ENCODE peak calls at places on chromosomes 2 and 18, in eight cellular contexts. One of them, this sample, is unnamed.

GRCh38 chr18:58363767-58364540 is 264.9 kb downstream of the ALPK2 start:
- DNase-seq in A549: no peak
- DNase-seq in Panc1: no peak
- DNase-seq in SK-N-SH: no peak
- DNase-seq in K562: no peak
- DNase-seq in GM23338: no peak
- DNase-seq in GM12878: no peak
- DNase-seq in HepG2: no peak
- DNase-seq in this sample: no peak

GRCh38 chr2:38496927-38497669 is 105.6 kb downstream of the HNRNPLL start:
- DNase-seq in GM12878: no peak
- DNase-seq in A549: no peak
- DNase-seq in GM23338: no peak
- DNase-seq in HepG2: peak; percentile 97
- DNase-seq in Panc1: no peak
- DNase-seq in SK-N-SH: no peak
- DNase-seq in K562: no peak
- DNase-seq in this sample: no peak

GRCh38 chr2:42116195-42117181 is 52.7 kb upstream of the EML4 start:
- DNase-seq in HepG2: peak; percentile 95
- DNase-seq in GM23338: no peak
- DNase-seq in SK-N-SH: no peak
- DNase-seq in Panc1: no peak
- DNase-seq in A549: no peak
- DNase-seq in K562: no peak
- DNase-seq in GM12878: no peak
- DNase-seq in this sample: no peak

GRCh38 chr2:160097329-160097728 is 34.9 kb upstream of the PLA2R1 start:
- DNase-seq in GM23338: no peak
- DNase-seq in SK-N-SH: no peak
- DNase-seq in GM12878: no peak
- DNase-seq in A549: no peak
- DNase-seq in Panc1: no peak
- DNase-seq in HepG2: no peak
- DNase-seq in K562: no peak
- DNase-seq in this sample: no peak

GRCh38 chr2:118668431-118669424 is 178.7 kb downstream of the EN1 start:
- DNase-seq in HepG2: peak; percentile 13
- DNase-seq in Panc1: peak; percentile 84
- DNase-seq in K562: no peak
- DNase-seq in GM12878: no peak
- DNase-seq in SK-N-SH: no peak
- DNase-seq in GM23338: no peak
- DNase-seq in A549: peak; percentile 72
- DNase-seq in this sample: peak; percentile 16

GRCh38 chr2:232890896-232891601 is 21.0 kb downstream of the SNORC start:
- DNase-seq in Panc1: no peak
- DNase-seq in K562: peak; percentile 70
- DNase-seq in SK-N-SH: no peak
- DNase-seq in GM23338: peak; percentile 83
- DNase-seq in A549: no peak
- DNase-seq in GM12878: no peak
- DNase-seq in HepG2: no peak
- DNase-seq in this sample: peak; percentile 77

GRCh38 chr18:2656237-2657042 is 914 bp downstream of the SMCHD1 start:
- DNase-seq in K562: peak; percentile 36
- DNase-seq in HepG2: peak; percentile 15
- DNase-seq in A549: peak; percentile 13
- DNase-seq in Panc1: no peak
- DNase-seq in GM23338: peak; percentile 55
- DNase-seq in SK-N-SH: peak; percentile 72
- DNase-seq in GM12878: no peak
- DNase-seq in this sample: no peak

GRCh38 chr2:112480540-112481049 is 1.4 kb upstream of the TTL start:
- DNase-seq in SK-N-SH: peak; percentile 58
- DNase-seq in A549: peak; percentile 53
- DNase-seq in GM23338: peak; percentile 36
- DNase-seq in K562: peak; percentile 39
- DNase-seq in Panc1: no peak
- DNase-seq in HepG2: peak; percentile 24
- DNase-seq in GM12878: no peak
- DNase-seq in this sample: no peak

GRCh38 chr2:163420604-163421003 is 315.2 kb downstream of the FIGN start:
- DNase-seq in K562: no peak
- DNase-seq in HepG2: no peak
- DNase-seq in A549: no peak
- DNase-seq in GM12878: no peak
- DNase-seq in GM23338: no peak
- DNase-seq in SK-N-SH: no peak
- DNase-seq in Panc1: no peak
- DNase-seq in this sample: no peak

GRCh38 chr2:33494155-33494779 is 17.8 kb downstream of the RASGRP3 start:
- DNase-seq in SK-N-SH: no peak
- DNase-seq in GM12878: no peak
- DNase-seq in K562: no peak
- DNase-seq in GM23338: no peak
- DNase-seq in A549: peak; percentile 25
- DNase-seq in Panc1: peak; percentile 73
- DNase-seq in HepG2: no peak
- DNase-seq in this sample: no peak

GRCh38 chr2:191301971-191302370 is 56.8 kb downstream of the MYO1B start:
- DNase-seq in GM12878: no peak
- DNase-seq in GM23338: no peak
- DNase-seq in HepG2: no peak
- DNase-seq in K562: no peak
- DNase-seq in SK-N-SH: no peak
- DNase-seq in Panc1: no peak
- DNase-seq in A549: no peak
- DNase-seq in this sample: no peak

GRCh38 chr2:190334479-190335224 is 8.7 kb upstream of the INPP1 start:
- DNase-seq in SK-N-SH: no peak
- DNase-seq in HepG2: peak; percentile 96
- DNase-seq in K562: peak; percentile 19
- DNase-seq in GM23338: no peak
- DNase-seq in A549: peak; percentile 71
- DNase-seq in GM12878: no peak
- DNase-seq in Panc1: no peak
- DNase-seq in this sample: no peak

GRCh38 chr2:202019689-202020450 is 13.8 kb upstream of the FZD7 start:
- DNase-seq in A549: no peak
- DNase-seq in HepG2: no peak
- DNase-seq in Panc1: no peak
- DNase-seq in SK-N-SH: peak; percentile 50
- DNase-seq in GM12878: no peak
- DNase-seq in GM23338: no peak
- DNase-seq in K562: no peak
- DNase-seq in this sample: no peak

GRCh38 chr2:172735646-172736418 is at the start of gene RAPGEF4:
- DNase-seq in GM23338: peak; percentile 64
- DNase-seq in K562: no peak
- DNase-seq in HepG2: no peak
- DNase-seq in A549: no peak
- DNase-seq in GM12878: no peak
- DNase-seq in Panc1: no peak
- DNase-seq in SK-N-SH: peak; percentile 89
- DNase-seq in this sample: no peak

GRCh38 chr2:233349005-233349998 is 5.0 kb upstream of the DGKD start:
- DNase-seq in A549: no peak
- DNase-seq in SK-N-SH: no peak
- DNase-seq in K562: no peak
- DNase-seq in GM23338: no peak
- DNase-seq in GM12878: no peak
- DNase-seq in Panc1: no peak
- DNase-seq in HepG2: peak; percentile 62
- DNase-seq in this sample: no peak

GRCh38 chr2:145114726-145115125 is 594.8 kb upstream of the ZEB2 start:
- DNase-seq in GM23338: no peak
- DNase-seq in Panc1: no peak
- DNase-seq in GM12878: no peak
- DNase-seq in A549: no peak
- DNase-seq in SK-N-SH: no peak
- DNase-seq in K562: no peak
- DNase-seq in HepG2: no peak
- DNase-seq in this sample: no peak

GRCh38 chr2:236042087-236042486 is 126.1 kb downstream of the GBX2 start:
- DNase-seq in GM12878: no peak
- DNase-seq in K562: no peak
- DNase-seq in A549: no peak
- DNase-seq in Panc1: no peak
- DNase-seq in HepG2: no peak
- DNase-seq in SK-N-SH: no peak
- DNase-seq in GM23338: peak; percentile 23
- DNase-seq in this sample: no peak

GRCh38 chr2:66438498-66439290 is 3.8 kb downstream of the MEIS1 start:
- DNase-seq in GM23338: no peak
- DNase-seq in K562: no peak
- DNase-seq in A549: no peak
- DNase-seq in SK-N-SH: no peak
- DNase-seq in Panc1: no peak
- DNase-seq in HepG2: no peak
- DNase-seq in GM12878: no peak
- DNase-seq in this sample: no peak

DNA sequence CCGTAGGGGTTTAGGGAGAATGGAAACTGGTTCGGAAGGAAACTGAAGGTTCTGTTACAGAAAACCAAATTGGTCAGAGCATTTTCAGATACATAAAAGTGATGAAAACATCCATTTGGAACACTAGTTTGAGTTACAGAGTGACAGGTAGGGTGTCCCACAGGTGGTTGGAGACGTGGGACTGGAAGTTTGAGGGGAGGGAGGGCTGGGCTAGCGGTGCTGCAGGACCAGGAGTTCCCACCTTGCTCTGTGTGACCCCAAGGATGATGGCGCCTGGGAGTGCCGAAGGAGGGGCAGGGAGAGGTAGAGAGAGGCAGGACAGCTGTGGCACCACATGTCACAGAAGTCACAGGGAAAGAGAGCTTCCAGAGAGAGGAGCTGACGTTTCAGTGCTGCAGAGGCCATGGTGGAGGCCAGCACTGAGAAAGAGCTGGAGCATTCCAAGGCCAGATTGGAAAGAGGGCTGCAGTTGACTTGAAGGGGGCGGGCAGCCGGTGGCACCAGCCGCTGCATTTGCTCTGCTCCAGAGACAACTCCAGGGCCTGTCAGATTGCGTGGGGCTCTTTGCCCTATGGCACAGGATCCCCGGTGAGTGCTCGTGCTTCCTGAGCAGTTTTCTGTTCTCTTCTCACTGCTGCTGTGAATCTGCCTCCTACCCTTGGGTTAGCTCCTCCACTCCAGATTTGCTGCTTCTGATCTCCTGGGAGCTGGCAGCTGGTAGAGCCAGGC is 56.2 kb upstream of the FOSL2 start:
- DNase-seq in K562: no peak
- DNase-seq in GM23338: no peak
- DNase-seq in Panc1: no peak
- DNase-seq in GM12878: no peak
- DNase-seq in HepG2: no peak
- DNase-seq in A549: no peak
- DNase-seq in SK-N-SH: no peak
- DNase-seq in this sample: no peak
- H3K4me1 ChIP-seq in K562: no peaks in the 10 kb centered on the region
- H3K4me1 ChIP-seq in GM23338: no peaks in the 10 kb centered on the region
- H3K4me1 ChIP-seq in Panc1: no peaks in the 10 kb centered on the region
- H3K4me1 ChIP-seq in GM12878: no peaks in the 10 kb centered on the region
- H3K4me1 ChIP-seq in HepG2: peaks cover 6% of the 10 kb centered on the region
- H3K4me1 ChIP-seq in A549: peaks cover 12% of the 10 kb centered on the region
- H3K4me1 ChIP-seq in SK-N-SH: no peaks in the 10 kb centered on the region
- H3K4me1 ChIP-seq in this sample: peaks cover 25% of the 10 kb centered on the region

GRCh38 chr2:238020816-238021215 is 40.0 kb upstream of the SCLY start:
- DNase-seq in GM23338: no peak
- DNase-seq in A549: no peak
- DNase-seq in Panc1: no peak
- DNase-seq in SK-N-SH: no peak
- DNase-seq in GM12878: no peak
- DNase-seq in HepG2: no peak
- DNase-seq in K562: no peak
- DNase-seq in this sample: no peak

GRCh38 chr2:238021327-238021726 is 39.5 kb upstream of the SCLY start:
- DNase-seq in GM12878: no peak
- DNase-seq in GM23338: no peak
- DNase-seq in K562: no peak
- DNase-seq in SK-N-SH: no peak
- DNase-seq in A549: peak; percentile 41
- DNase-seq in HepG2: no peak
- DNase-seq in Panc1: no peak
- DNase-seq in this sample: no peak

GRCh38 chr2:238024986-238025385 is 35.8 kb upstream of the SCLY start:
- DNase-seq in A549: no peak
- DNase-seq in Panc1: no peak
- DNase-seq in K562: no peak
- DNase-seq in GM12878: no peak
- DNase-seq in HepG2: no peak
- DNase-seq in SK-N-SH: no peak
- DNase-seq in GM23338: no peak
- DNase-seq in this sample: no peak

GRCh38 chr2:238023608-238024007 is 37.2 kb upstream of the SCLY start:
- DNase-seq in K562: no peak
- DNase-seq in GM23338: no peak
- DNase-seq in HepG2: no peak
- DNase-seq in A549: no peak
- DNase-seq in SK-N-SH: no peak
- DNase-seq in Panc1: no peak
- DNase-seq in GM12878: no peak
- DNase-seq in this sample: no peak

GRCh38 chr2:238022594-238023157 is 38.1 kb upstream of the SCLY start:
- DNase-seq in GM12878: no peak
- DNase-seq in HepG2: no peak
- DNase-seq in A549: no peak
- DNase-seq in Panc1: no peak
- DNase-seq in K562: no peak
- DNase-seq in GM23338: no peak
- DNase-seq in SK-N-SH: no peak
- DNase-seq in this sample: no peak
- TF ChIP-seq REST in GM12878: no peak
- TF ChIP-seq REST in HepG2: no peak
- TF ChIP-seq REST in A549: no peak
- TF ChIP-seq REST in Panc1: no peak
- TF ChIP-seq REST in K562: no peak
- TF ChIP-seq REST in GM23338: no peak
- TF ChIP-seq REST in SK-N-SH: no peak
- TF ChIP-seq REST in this sample: no peak

DNA sequence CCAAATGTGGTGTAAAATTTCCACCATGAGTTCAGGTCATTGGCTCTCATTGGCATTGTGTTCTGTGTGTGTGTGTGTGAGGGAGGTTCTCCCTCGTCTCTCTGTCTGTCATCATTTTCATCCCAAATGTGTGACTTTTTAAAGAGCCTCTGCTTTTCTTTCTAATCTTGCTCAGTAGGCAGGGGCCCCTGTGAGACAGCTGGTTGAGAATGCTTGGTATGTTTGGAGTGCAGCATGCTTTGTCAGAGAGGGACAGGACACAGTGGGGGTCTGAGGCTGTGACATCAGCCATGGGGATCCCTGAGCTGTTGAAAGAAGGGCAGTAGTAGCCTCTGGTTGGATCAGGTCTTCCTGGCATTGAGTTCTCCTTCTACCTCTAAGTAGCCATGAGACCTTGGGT is 10.6 kb downstream of the PTPRM start:
- DNase-seq in HepG2: peak; percentile 66
- DNase-seq in GM12878: no peak
- DNase-seq in A549: peak; percentile 39
- DNase-seq in GM23338: peak; percentile 88
- DNase-seq in SK-N-SH: no peak
- DNase-seq in K562: no peak
- DNase-seq in Panc1: no peak
- DNase-seq in this sample: no peak
- H3K4me1 ChIP-seq in HepG2: peaks cover 46% of the 10 kb centered on the region
- H3K4me1 ChIP-seq in GM12878: no peaks in the 10 kb centered on the region
- H3K4me1 ChIP-seq in A549: peaks cover 70% of the 10 kb centered on the region
- H3K4me1 ChIP-seq in GM23338: peaks cover 22% of the 10 kb centered on the region
- H3K4me1 ChIP-seq in SK-N-SH: no peaks in the 10 kb centered on the region
- H3K4me1 ChIP-seq in K562: no peaks in the 10 kb centered on the region
- H3K4me1 ChIP-seq in Panc1: no peaks in the 10 kb centered on the region
- H3K4me1 ChIP-seq in this sample: no peaks in the 10 kb centered on the region

GRCh38 chr2:115596659-115597375 is 1154.4 kb downstream of the DPP10 start:
- DNase-seq in HepG2: no peak
- DNase-seq in GM12878: no peak
- DNase-seq in K562: no peak
- DNase-seq in GM23338: peak; percentile 62
- DNase-seq in Panc1: no peak
- DNase-seq in A549: no peak
- DNase-seq in SK-N-SH: no peak
- DNase-seq in this sample: no peak
- TF ChIP-seq REST in HepG2: no peak
- TF ChIP-seq REST in GM12878: no peak
- TF ChIP-seq REST in K562: no peak
- TF ChIP-seq REST in GM23338: no peak
- TF ChIP-seq REST in Panc1: no peak
- TF ChIP-seq REST in A549: no peak
- TF ChIP-seq REST in SK-N-SH: no peak
- TF ChIP-seq REST in this sample: no peak

This sample was measured in HCT116.